ENCODE peak calls at places on chromosomes 3 and 15, in eight cellular contexts. X is fibroblast of lung; L is AG04450; M is left lung; J is fibroblast of mammary gland; A is MM.1S; V is HFFc6; B is activated CD8-positive, alpha-beta T cell treated with anti-CD3 and anti-CD28 coated beads for 36 hours. W is an unnamed sample.

GRCh38 chr3:109910772-109911171 is 573.4 kb upstream of the DPPA4 start:
- DNase-seq in X (no peak), M (no peak), J (no peak), B (no peak), L (no peak), A (no peak), V (no peak), W (no peak)

GRCh38 chr3:38579551-38580449 is 69.7 kb downstream of the SCN5A start:
- DNase-seq in A (no peak), L (no peak), B (no peak), J (peak), V (no peak), X (peak), M (no peak), W (peak)

GRCh38 chr3:38519651-38520050 is 23.5 kb downstream of the EXOG start:
- DNase-seq in A (peak), L (no peak), M (no peak), B (peak), X (no peak), J (no peak), V (no peak), W (no peak)

GRCh38 chr15:58731756-58732535 is 17.6 kb downstream of the ADAM10 start:
- DNase-seq in B (no peak), L (no peak), X (peak), A (no peak), J (peak), M (no peak), V (peak), W (no peak)

GRCh38 chr3:48408823-48409281 is 21.0 kb downstream of the PLXNB1 start:
- DNase-seq in X (no peak), B (no peak), V (no peak), L (no peak), A (no peak), M (peak), J (no peak), W (no peak)

GRCh38 chr3:42635111-42635510 is 18.4 kb upstream of the ZBTB47 start:
- DNase-seq in J (peak), A (no peak), M (no peak), B (no peak), V (peak), X (peak), L (no peak), W (no peak)

GRCh38 chr3:110995461-110996226 is 76.0 kb upstream of the NECTIN3 start:
- DNase-seq in J (peak), V (peak), X (peak), A (no peak), L (no peak), B (no peak), M (no peak), W (no peak)

GRCh38 chr15:63402498-63403253 is 21.0 kb upstream of the CA12 start:
- DNase-seq in X (peak), M (no peak), B (no peak), L (no peak), J (peak), V (peak), A (peak), W (peak)

GRCh38 chr15:33956397-33956796 is 11.9 kb upstream of the CHRM5 start:
- DNase-seq in L (no peak), A (no peak), M (no peak), V (no peak), J (peak), B (no peak), X (peak), W (no peak)

DNA sequence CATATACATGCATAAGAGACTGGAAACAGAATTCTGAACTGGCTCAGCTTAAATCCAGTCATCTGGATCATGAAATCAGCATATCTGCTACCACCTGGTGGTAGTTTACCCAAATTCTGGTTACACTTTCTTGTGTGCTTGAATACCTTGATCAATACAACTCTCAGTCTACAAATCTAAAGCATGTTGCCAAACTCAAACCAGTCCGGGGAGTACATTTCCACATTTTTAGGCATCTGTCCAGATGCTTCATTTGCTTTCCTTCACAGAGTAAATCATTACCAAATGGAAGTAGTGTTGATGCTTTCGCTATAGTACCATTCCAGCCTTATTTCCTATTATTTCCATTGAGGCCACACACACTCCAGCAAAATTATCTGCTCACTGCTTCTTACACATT is 126.4 kb downstream of the P2RY1 start:
- DNase-seq in X (peak), A (peak), V (no peak), J (peak), L (no peak), M (no peak), B (no peak), W (peak)
- TF ChIP-seq CTCF in X (peak), A (peak), V (peak), J (peak), L (no peak), M (peak), B (peak), W (peak)

DNA sequence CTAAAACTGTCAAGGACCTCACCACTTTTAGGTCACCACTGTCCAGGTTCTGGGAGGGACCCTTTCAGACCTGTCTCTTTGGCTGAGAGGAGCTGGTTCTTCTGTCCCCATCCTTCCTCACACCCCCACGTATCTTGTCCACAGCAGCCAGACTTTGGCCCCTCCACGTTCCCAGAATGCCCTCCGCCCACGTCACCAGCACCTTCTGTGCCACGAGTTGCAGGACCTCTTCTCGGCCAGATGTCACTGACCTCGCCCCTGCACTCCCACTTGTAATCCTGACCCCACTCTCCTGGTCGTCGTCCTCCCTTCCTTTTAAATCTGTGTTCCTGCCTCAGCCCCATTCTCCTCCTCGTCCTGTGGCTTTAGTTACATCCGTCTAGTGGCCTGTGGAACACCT is 22.6 kb upstream of the SEC13 start:
- DNase-seq in B (no peak), L (no peak), M (no peak), J (no peak), A (no peak), V (no peak), X (no peak), W (no peak)
- TF ChIP-seq CTCF in B (no peak), L (no peak), M (no peak), J (no peak), A (no peak), V (no peak), X (no peak), W (no peak)

GRCh38 chr15:75646112-75646943 is 1.4 kb upstream of the SNX33 start:
- DNase-seq in L (no peak), A (no peak), B (no peak), M (no peak), V (no peak), X (no peak), J (no peak), W (no peak)

GRCh38 chr15:75649045-75649761 is 1.5 kb downstream of the SNX33 start:
- DNase-seq in V (no peak), J (no peak), M (no peak), L (no peak), B (no peak), A (no peak), X (no peak), W (no peak)

GRCh38 chr15:75646944-75647364 is 758 bp upstream of the SNX33 start:
- DNase-seq in M (no peak), J (no peak), A (no peak), V (no peak), B (no peak), L (no peak), X (no peak), W (peak)

GRCh38 chr15:75648156-75649000 is 666 bp downstream of the SNX33 start:
- DNase-seq in M (no peak), V (peak), A (no peak), J (no peak), L (no peak), B (peak), X (peak), W (no peak)

GRCh38 chr15:75647370-75648155 is at the start of gene SNX33:
- DNase-seq in L (no peak), J (peak), A (peak), M (peak), B (peak), X (peak), V (peak), W (peak)
- TF ChIP-seq CTCF in L (peak), J (no peak), A (peak), M (peak), B (peak), X (peak), V (peak), W (peak)

DNA sequence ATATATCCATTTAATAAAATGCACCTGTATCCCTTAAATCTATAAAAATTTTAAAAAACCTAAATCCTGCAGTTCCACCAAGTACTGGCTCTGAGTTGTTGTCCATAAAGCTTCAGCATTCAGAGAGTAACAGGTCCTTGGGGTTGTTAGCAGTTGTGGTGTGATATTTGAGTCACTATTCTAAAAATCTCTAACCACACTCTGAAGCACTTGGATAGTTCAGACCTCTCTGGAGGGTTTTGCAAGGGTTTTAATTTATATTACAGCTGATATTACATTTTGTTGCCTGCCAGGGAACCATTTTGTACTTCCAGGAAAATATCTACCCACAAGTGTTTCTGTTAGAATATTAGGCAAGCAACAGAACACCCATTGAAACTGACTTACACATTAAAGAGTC is 255.6 kb downstream of the TBL1XR1 start:
- DNase-seq in J (peak), A (no peak), M (no peak), X (peak), V (no peak), L (no peak), B (no peak), W (no peak)
- TF ChIP-seq CTCF in J (no peak), A (no peak), M (no peak), X (no peak), V (no peak), L (no peak), B (no peak), W (no peak)

GRCh38 chr3:118059096-118059495 is 975.5 kb downstream of the IGSF11 start:
- DNase-seq in J (no peak), M (no peak), L (no peak), B (no peak), A (no peak), X (no peak), V (no peak), W (no peak)
- TF ChIP-seq CTCF in J (no peak), M (no peak), L (no peak), B (no peak), A (no peak), X (no peak), V (no peak), W (no peak)

GRCh38 chr15:75809986-75810750 is 33.1 kb upstream of the UBE2Q2 start:
- DNase-seq in V (peak), X (peak), L (no peak), J (peak), B (peak), A (peak), M (no peak), W (peak)
- TF ChIP-seq CTCF in V (peak), X (peak), L (peak), J (peak), B (no peak), A (peak), M (no peak), W (peak)

GRCh38 chr3:140597792-140598191 is 80.1 kb upstream of the TRIM42 start:
- DNase-seq in M (no peak), L (no peak), X (no peak), V (no peak), J (peak), A (no peak), B (no peak), W (no peak)
- TF ChIP-seq CTCF in M (no peak), L (no peak), X (no peak), V (no peak), J (no peak), A (no peak), B (no peak), W (no peak)